ENCODE peak calls at places on chromosomes 12 and 14, in four cellular contexts. B is mammary epithelial cell, V is HCT116, Z is fibroblast of mammary gland. E is an unnamed sample.
A peak's percentile ranks its signal among the peaks of the same experiment; 100 is the strongest.

GRCh38 chr12:39145175-39145999 is 240.0 kb upstream of the CPNE8 start:
- DNase-seq in B (peak; percentile 36), V (no peak), Z (peak; percentile 26), E (peak; percentile 52)

GRCh38 chr14:66284346-66284745 is 201.8 kb upstream of the CCDC196 start:
- DNase-seq in B (peak; percentile 9), V (no peak), Z (peak; percentile 19), E (peak; percentile 20)

GRCh38 chr12:98492580-98493140 is 22.7 kb upstream of the TMPO start:
- DNase-seq in B (no peak), V (no peak), Z (no peak), E (no peak)

GRCh38 chr12:85016423-85016822 is 19.7 kb downstream of the TSPAN19 start:
- DNase-seq in B (peak; percentile 95), V (peak; percentile 91), Z (peak; percentile 100), E (peak; percentile 95)

GRCh38 chr12:49342914-49343731 is 3.6 kb upstream of the DNAJC22 start:
- DNase-seq in B (no peak), V (no peak), Z (no peak), E (no peak)

GRCh38 chr12:95982602-95983001 is 13.5 kb downstream of the HAL start:
- DNase-seq in B (no peak), V (no peak), Z (no peak), E (no peak)

GRCh38 chr14:75572104-75572503 is 6.3 kb upstream of the FLVCR2 start:
- DNase-seq in B (no peak), V (no peak), Z (no peak), E (no peak)

GRCh38 chr14:45284802-45285201 is 31.8 kb upstream of the MIS18BP1 start:
- DNase-seq in B (no peak), V (peak; percentile 7), Z (peak; percentile 2), E (no peak)

GRCh38 chr14:54564071-54564798 is 2.7 kb upstream of the SAMD4A start:
- DNase-seq in B (no peak), V (no peak), Z (peak; percentile 65), E (peak; percentile 57)

GRCh38 chr12:94980577-94980976 is 22.9 kb downstream of the NDUFA12 start:
- DNase-seq in B (no peak), V (no peak), Z (peak; percentile 41), E (no peak)
- TF ChIP-seq CTCF in B (peak; percentile 1), V (peak; percentile 16), Z (peak; percentile 28), E (peak; percentile 34)

GRCh38 chr12:51972424-51972812 is 20.9 kb downstream of the ACVR1B start:
- DNase-seq in B (no peak), V (no peak), Z (no peak), E (no peak)

GRCh38 chr12:51969643-51970042 is 18.1 kb downstream of the ACVR1B start:
- DNase-seq in B (no peak), V (no peak), Z (no peak), E (no peak)

GRCh38 chr12:51971679-51972423 is 20.4 kb downstream of the ACVR1B start:
- DNase-seq in B (no peak), V (no peak), Z (no peak), E (no peak)

GRCh38 chr12:51972849-51973273 is 21.4 kb downstream of the ACVR1B start:
- DNase-seq in B (peak; percentile 68), V (no peak), Z (peak; percentile 89), E (peak; percentile 88)

DNA sequence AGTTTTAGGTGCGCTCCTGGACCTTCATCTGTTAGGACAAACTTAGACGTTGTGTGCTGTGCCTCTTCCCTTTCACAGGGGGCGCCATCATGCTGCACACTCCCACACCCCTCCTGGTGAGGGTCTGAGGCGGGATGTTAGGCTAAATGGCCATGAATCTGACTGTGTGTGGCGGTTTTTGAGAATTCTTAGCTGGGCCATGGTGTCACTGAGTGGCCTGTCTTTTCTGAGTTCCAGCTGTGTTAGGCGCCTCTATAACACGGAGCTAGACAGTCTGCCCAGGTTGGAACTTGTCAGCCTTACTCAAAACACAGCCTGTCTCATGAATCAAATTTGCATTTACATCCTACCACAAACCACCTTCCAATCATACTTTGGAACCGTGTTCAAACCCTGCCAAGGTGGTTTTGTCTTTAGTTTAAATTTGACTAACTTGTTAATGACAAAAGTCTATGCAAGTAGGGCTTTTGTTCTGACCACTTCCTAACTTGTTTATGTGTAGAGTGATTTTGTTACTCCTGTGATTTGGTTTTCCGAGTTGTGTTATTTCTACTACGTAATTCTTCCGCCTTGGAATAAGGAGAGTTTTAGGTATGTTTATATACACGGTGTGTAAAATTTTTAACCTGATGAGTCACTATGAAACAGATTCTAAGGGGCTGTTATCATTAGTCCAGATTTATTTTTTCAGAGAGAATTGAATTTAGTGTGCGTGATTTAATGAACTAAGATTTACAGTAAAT is 19.6 kb downstream of the ACVR1B start:
- DNase-seq in B (peak; percentile 87), V (no peak), Z (peak; percentile 31), E (peak; percentile 61)
- TF ChIP-seq CTCF in B (peak; percentile 52), V (no peak), Z (peak; percentile 53), E (peak; percentile 50)

DNA sequence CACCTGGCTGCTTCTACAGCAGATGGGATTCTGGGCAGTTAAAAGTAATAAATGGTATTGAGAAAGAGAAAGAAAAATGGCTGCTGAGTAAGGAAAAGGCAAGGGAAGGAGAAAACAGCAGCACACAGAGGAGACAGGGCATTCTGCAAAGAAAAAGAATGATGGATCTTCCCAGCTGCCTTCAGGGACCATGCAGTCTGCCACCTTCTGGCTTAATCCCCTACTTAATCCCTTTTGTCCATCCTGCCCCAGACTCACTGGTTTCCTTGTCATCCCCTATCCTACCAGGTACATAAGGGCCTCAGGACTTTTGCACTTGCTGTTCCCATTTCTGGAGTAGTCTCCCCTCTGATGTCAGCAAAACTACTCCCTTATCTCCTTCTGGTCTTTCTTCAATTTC is 107.6 kb downstream of the GAS2L3 start:
- DNase-seq in B (no peak), V (no peak), Z (no peak), E (no peak)
- TF ChIP-seq CTCF in B (no peak), V (no peak), Z (no peak), E (no peak)

DNA sequence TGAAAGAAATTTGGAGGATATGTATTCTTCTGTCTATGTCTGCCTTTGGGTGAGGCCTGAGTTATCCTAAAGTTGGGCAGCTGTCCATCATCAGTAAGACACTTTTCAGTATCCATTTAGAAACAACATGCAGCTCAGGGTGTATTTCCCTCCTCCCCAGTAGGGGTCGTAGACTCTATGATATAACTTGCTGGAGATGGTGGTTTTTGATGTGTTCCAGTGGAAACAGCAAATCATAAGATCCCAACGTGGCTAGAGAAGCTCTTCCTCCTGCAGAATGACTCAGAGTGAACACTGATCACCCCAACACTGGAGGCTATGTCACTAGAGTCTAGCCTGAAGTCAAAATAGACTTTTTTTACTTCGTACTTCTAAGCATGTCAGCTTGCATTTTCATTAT is 331.6 kb upstream of the STXBP6 start:
- DNase-seq in B (no peak), V (no peak), Z (peak; percentile 48), E (no peak)
- TF ChIP-seq CTCF in B (no peak), V (no peak), Z (peak; percentile 44), E (peak; percentile 9)

E was measured in MCF 10A.